ENCODE peak calls at places on chromosome 9, in ten cellular contexts. N, J, R, L, T, O, F, U, E and P are unnamed samples.

GRCh38 chr9:4235951-4236804 is 63.7 kb downstream of the GLIS3 start:
- DNase-seq in N (no peak), U (peak), O (no peak), L (no peak), T (no peak), R (peak), F (no peak), E (no peak), J (peak), P (no peak)

GRCh38 chr9:128116104-128117083 is 11.1 kb downstream of the PTGES2 start:
- DNase-seq in O (no peak), R (no peak), E (no peak), J (no peak), N (no peak), F (no peak), L (no peak), T (no peak), U (no peak), P (no peak)

GRCh38 chr9:136225366-136225747 is 20.3 kb downstream of the QSOX2 start:
- DNase-seq in O (no peak), U (no peak), N (no peak), F (no peak), E (no peak), J (no peak), L (no peak), R (no peak), T (no peak), P (no peak)

GRCh38 chr9:14533867-14534650 is 159.2 kb downstream of the ZDHHC21 start:
- DNase-seq in R (no peak), T (no peak), U (no peak), F (no peak), L (no peak), N (no peak), E (no peak), J (peak), O (no peak), P (no peak)

GRCh38 chr9:136345281-136346156 is 18.0 kb downstream of the DNLZ start:
- DNase-seq in N (no peak), U (peak), E (peak), L (no peak), R (peak), F (peak), T (no peak), O (no peak), J (peak), P (peak)

GRCh38 chr9:93064392-93065124 is 6.1 kb downstream of the SUSD3 start:
- DNase-seq in O (peak), F (no peak), N (peak), U (peak), T (peak), E (peak), J (peak), L (peak), R (peak), P (no peak)

GRCh38 chr9:128940271-128940921 is 7.0 kb downstream of the DOLK start:
- DNase-seq in U (no peak), E (no peak), J (no peak), T (no peak), O (no peak), R (no peak), L (no peak), N (no peak), F (peak), P (no peak)

GRCh38 chr9:83960991-83961390 is 19.0 kb downstream of the HNRNPK start:
- DNase-seq in R (no peak), O (no peak), E (no peak), J (no peak), N (no peak), L (no peak), T (no peak), F (no peak), U (no peak), P (no peak)

GRCh38 chr9:76400534-76401096 is 6.4 kb upstream of the RFK start:
- DNase-seq in T (no peak), E (no peak), F (no peak), R (no peak), L (no peak), N (no peak), J (peak), U (no peak), O (no peak), P (no peak)

GRCh38 chr9:121861501-121862180 is 210.2 kb downstream of the DAB2IP start:
- DNase-seq in F (peak), J (peak), R (peak), U (peak), N (no peak), O (no peak), L (no peak), E (peak), T (no peak), P (peak)

GRCh38 chr9:137441935-137442321 is 771 bp upstream of the ENTPD8 start:
- DNase-seq in O (no peak), E (no peak), T (no peak), F (no peak), U (no peak), J (no peak), L (no peak), R (no peak), N (no peak), P (no peak)

GRCh38 chr9:96376926-96377874 is 6.3 kb downstream of the SLC35D2 start:
- DNase-seq in R (peak), L (no peak), E (no peak), N (no peak), T (no peak), F (no peak), O (no peak), U (no peak), J (peak), P (no peak)

GRCh38 chr9:104906441-104907277 is 21.3 kb downstream of the ABCA1 start:
- DNase-seq in E (no peak), T (no peak), R (peak), O (no peak), U (no peak), L (no peak), N (no peak), J (no peak), F (no peak), P (no peak)